ENCODE peak calls at places on chromosome 21, in nine cellular contexts. M is uterus, E is PC-9, O is ovary, H is brain microvascular endothelial cell, D is GM12878, K is heart right ventricle, L is astrocyte of the spinal cord, X is choroid plexus epithelial cell. G is an unnamed sample.

GRCh38 chr21:45999581-46000181 is 18.1 kb downstream of the COL6A1 start:
- DNase-seq in M (peak; percentile 29), E (no peak), O (peak; percentile 38), H (no peak), D (no peak), K (peak; percentile 3), L (no peak), X (no peak), G (no peak)

GRCh38 chr21:28601708-28602107 is 391.0 kb downstream of the LTN1 start:
- DNase-seq in M (no peak), E (no peak), O (no peak), H (no peak), D (no peak), K (no peak), L (no peak), X (no peak), G (no peak)

GRCh38 chr21:21612446-21612845 is 614.2 kb downstream of the NCAM2 start:
- DNase-seq in M (no peak), E (no peak), O (no peak), H (peak; percentile 37), D (no peak), K (no peak), L (peak; percentile 91), X (peak; percentile 97), G (peak; percentile 40)

GRCh38 chr21:28193189-28193588 is 799.5 kb downstream of the LTN1 start:
- DNase-seq in M (no peak), E (no peak), O (no peak), H (no peak), D (no peak), K (no peak), L (no peak), X (peak; percentile 26), G (no peak)

GRCh38 chr21:36156815-36157670 is at the start of gene DOP1B:
- DNase-seq in M (no peak), E (no peak), O (peak; percentile 74), H (no peak), D (no peak), K (no peak), L (no peak), X (no peak), G (no peak)

GRCh38 chr21:26820473-26820872 is 24.7 kb downstream of the ADAMTS1 start:
- DNase-seq in M (no peak), E (no peak), O (no peak), H (no peak), D (no peak), K (no peak), L (no peak), X (no peak), G (no peak)

GRCh38 chr21:16117851-16118592 is 388.2 kb downstream of the USP25 start:
- DNase-seq in M (no peak), E (no peak), O (no peak), H (peak; percentile 51), D (no peak), K (no peak), L (peak; percentile 94), X (peak; percentile 85), G (peak; percentile 83)

GRCh38 chr21:31203371-31204054 is 140.5 kb downstream of the TIAM1 start:
- DNase-seq in M (no peak), E (no peak), O (no peak), H (peak; percentile 44), D (no peak), K (no peak), L (peak; percentile 82), X (peak; percentile 49), G (no peak)

GRCh38 chr21:16794944-16795343 is 717.9 kb upstream of the CXADR start:
- DNase-seq in M (peak; percentile 51), E (peak; percentile 60), O (peak; percentile 35), H (peak; percentile 97), D (no peak), K (no peak), L (peak; percentile 94), X (peak; percentile 97), G (peak; percentile 51)

GRCh38 chr21:14991957-14992356 is 72.8 kb downstream of the NRIP1 start:
- DNase-seq in M (no peak), E (no peak), O (no peak), H (peak; percentile 40), D (no peak), K (no peak), L (no peak), X (peak; percentile 56), G (no peak)

GRCh38 chr21:34808569-34809204 is 139.9 kb downstream of the CLIC6 start:
- DNase-seq in M (no peak), E (no peak), O (no peak), H (peak; percentile 90), D (no peak), K (no peak), L (peak; percentile 89), X (peak; percentile 94), G (peak; percentile 45)

GRCh38 chr21:34809822-34810221 is 141.0 kb downstream of the CLIC6 start:
- DNase-seq in M (no peak), E (no peak), O (no peak), H (no peak), D (no peak), K (no peak), L (no peak), X (no peak), G (no peak)

GRCh38 chr21:34807146-34807880 is 138.5 kb downstream of the CLIC6 start:
- DNase-seq in M (no peak), E (peak; percentile 59), O (no peak), H (peak; percentile 98), D (no peak), K (no peak), L (peak; percentile 96), X (peak; percentile 99), G (peak; percentile 89)

GRCh38 chr21:34806423-34806822 is 137.6 kb downstream of the CLIC6 start:
- DNase-seq in M (no peak), E (no peak), O (no peak), H (no peak), D (no peak), K (no peak), L (no peak), X (no peak), G (no peak)

DNA sequence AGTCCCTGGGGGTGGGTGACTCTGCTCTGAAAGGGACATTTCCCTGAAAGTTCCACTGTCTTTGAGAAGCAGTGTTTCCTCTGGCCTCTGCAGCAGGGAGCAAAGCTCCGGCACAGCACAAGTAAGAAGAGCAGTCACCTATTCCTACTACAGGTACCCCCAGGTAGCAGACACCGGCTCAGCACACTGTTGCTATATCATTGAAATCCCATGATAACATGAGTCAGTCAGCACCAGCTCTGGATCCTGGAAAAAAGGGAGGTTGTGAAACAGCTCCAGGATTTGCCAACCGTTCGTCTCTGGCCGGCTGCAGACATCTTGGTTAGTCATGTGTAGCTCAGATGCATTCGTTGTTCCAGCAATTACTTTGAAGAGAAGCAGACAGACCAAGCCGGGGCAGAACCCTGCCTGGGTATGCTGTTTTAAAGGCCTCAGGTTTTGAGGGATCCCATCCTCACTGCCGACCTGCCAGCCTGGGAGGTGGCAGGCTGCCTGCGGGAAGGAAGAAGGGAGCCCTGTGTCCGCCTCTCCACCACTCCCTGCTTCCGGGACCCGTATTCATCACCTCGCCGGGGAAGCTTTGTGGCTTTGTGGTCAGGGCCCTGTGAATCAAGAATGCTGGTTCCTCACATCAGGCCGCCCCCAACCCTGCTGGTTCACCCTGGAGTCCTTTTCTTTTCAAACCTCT is 139.2 kb downstream of the CLIC6 start:
- DNase-seq in M (peak; percentile 43), E (peak; percentile 65), O (no peak), H (peak; percentile 91), D (no peak), K (no peak), L (peak; percentile 93), X (peak; percentile 96), G (peak; percentile 48)
- H3K4me3 ChIP-seq in M (no peak overlapping the region), E (no peak overlapping the region), O (no peak overlapping the region), H (no peak overlapping the region), D (no peak overlapping the region), K (no peak overlapping the region), L (no peak overlapping the region), X (no peak overlapping the region), G (peak overlapping the region; percentile 2)

GRCh38 chr21:33690874-33691273 is 48.6 kb downstream of the ITSN1 start:
- DNase-seq in M (no peak), E (no peak), O (no peak), H (no peak), D (peak; percentile 20), K (no peak), L (no peak), X (no peak), G (no peak)
- TF ChIP-seq CTCF in M (no peak), E (no peak), O (no peak), H (no peak), D (no peak), K (no peak), L (no peak), X (no peak), G (no peak)

DNA sequence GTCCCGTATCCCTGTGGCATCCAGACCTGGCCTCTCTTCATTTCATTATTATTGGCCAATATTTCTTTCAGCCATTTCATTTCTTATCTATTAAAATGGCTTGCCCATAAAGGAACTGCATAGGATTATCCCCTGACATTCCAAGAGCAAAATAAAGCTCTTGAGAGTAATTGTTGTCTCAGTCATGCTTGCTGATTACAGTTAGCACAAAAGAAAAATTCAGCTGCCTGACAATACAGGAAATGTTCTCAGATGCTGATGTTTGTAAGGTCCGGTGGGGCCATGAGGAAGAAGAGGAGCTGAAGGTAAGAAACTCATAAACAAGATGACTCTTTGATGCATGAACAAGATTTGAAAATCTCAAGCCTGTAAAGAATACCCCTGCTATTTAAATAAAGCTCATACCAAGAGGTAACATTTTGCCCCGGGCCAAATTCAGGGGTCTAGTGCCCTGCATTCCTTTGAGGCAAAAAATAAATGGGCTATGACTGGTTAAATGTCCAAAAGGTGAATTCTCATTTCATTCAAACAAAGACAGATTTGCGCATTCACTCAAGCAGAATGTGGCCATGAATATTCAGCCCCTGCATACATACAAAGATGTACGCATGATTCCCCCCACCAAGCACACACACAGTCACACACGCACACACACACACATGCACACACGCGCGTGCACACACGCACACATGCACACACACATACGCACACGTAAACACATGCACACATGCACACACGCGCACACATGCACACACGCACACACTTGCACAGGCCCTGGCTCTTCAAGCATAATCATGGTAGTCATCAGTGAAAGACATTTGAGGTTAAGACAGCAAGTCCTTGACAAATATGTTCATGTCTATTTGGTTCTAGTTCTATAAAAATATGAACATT is 44.8 kb downstream of the KCNJ15 start:
- DNase-seq in M (no peak), E (no peak), O (no peak), H (no peak), D (no peak), K (no peak), L (no peak), X (no peak), G (no peak)
- H3K4me3 ChIP-seq in M (no peak overlapping the region), E (no peak overlapping the region), O (no peak overlapping the region), H (no peak overlapping the region), D (no peak overlapping the region), K (no peak overlapping the region), L (no peak overlapping the region), X (no peak overlapping the region), G (no peak overlapping the region)

GRCh38 chr21:39932335-39932734 is 65.1 kb downstream of the PCP4 start:
- DNase-seq in M (no peak), E (no peak), O (no peak), H (no peak), D (no peak), K (no peak), L (no peak), X (no peak), G (no peak)

GRCh38 chr21:39938086-39938611 is 70.9 kb downstream of the PCP4 start:
- DNase-seq in M (no peak), E (no peak), O (no peak), H (no peak), D (no peak), K (no peak), L (no peak), X (no peak), G (no peak)

GRCh38 chr21:39935716-39936115 is 68.5 kb downstream of the PCP4 start:
- DNase-seq in M (no peak), E (no peak), O (no peak), H (no peak), D (no peak), K (no peak), L (no peak), X (no peak), G (no peak)

GRCh38 chr21:39934895-39935294 is 67.7 kb downstream of the PCP4 start:
- DNase-seq in M (no peak), E (no peak), O (no peak), H (no peak), D (no peak), K (no peak), L (no peak), X (no peak), G (no peak)
- TF ChIP-seq CTCF in M (no peak), E (no peak), O (no peak), H (no peak), D (no peak), K (no peak), L (no peak), X (no peak), G (no peak)